ENCODE peak calls at places on chromosomes 4 and X, in four cellular contexts. C, W, O and R are unnamed samples.

GRCh38 chr4:10527438-10527837 is 70.2 kb upstream of the ZNF518B start:
- DNase-seq in C (no peak), O (no peak), W (no peak), R (no peak)

GRCh38 chr4:173074501-173074946 is 94.1 kb upstream of the GALNT7 start:
- DNase-seq in C (peak; percentile 97), O (peak; percentile 90), W (no peak), R (no peak)

GRCh38 chr4:24568425-24568824 is 15.9 kb downstream of the DHX15 start:
- DNase-seq in C (no peak), O (no peak), W (no peak), R (no peak)

GRCh38 chr4:10730019-10730418 is 45.5 kb upstream of the CLNK start:
- DNase-seq in O (no peak), C (no peak), W (no peak), R (no peak)

GRCh38 chrX:121030083-121030482 is 17.3 kb upstream of the GLUD2 start:
- DNase-seq in W (no peak), C (no peak), O (no peak), R (no peak)

GRCh38 chrX:11064851-11065600 is 46.1 kb upstream of the HCCS start:
- DNase-seq in C (peak; percentile 78), W (no peak), O (peak; percentile 3), R (no peak)

GRCh38 chr4:77025643-77026321 is 50.0 kb downstream of the CCNI start:
- DNase-seq in O (peak; percentile 55), W (no peak), C (peak; percentile 76), R (no peak)

GRCh38 chrX:31126205-31126604 is 54.4 kb upstream of the FTHL17 start:
- DNase-seq in W (no peak), C (peak; percentile 81), O (peak; percentile 28), R (no peak)

GRCh38 chrX:21798677-21799219 is 40.7 kb upstream of the MBTPS2 start:
- DNase-seq in W (no peak), O (peak; percentile 59), C (peak; percentile 91), R (no peak)

GRCh38 chrX:69158166-69159040 is 6.8 kb downstream of the PJA1 start:
- DNase-seq in O (peak; percentile 84), W (peak; percentile 53), C (peak; percentile 61), R (no peak)

GRCh38 chrX:114619874-114620273 is 36.0 kb downstream of the HTR2C start:
- DNase-seq in O (peak; percentile 0), C (no peak), W (no peak), R (no peak)

GRCh38 chr4:148444296-148445070 is 2.3 kb upstream of the NR3C2 start:
- DNase-seq in W (peak; percentile 75), C (no peak), O (peak; percentile 5), R (peak; percentile 27)

GRCh38 chrX:136204571-136204970 is 46.6 kb downstream of the MAP7D3 start:
- DNase-seq in C (peak; percentile 61), O (peak; percentile 90), W (no peak), R (no peak)

GRCh38 chr4:8858925-8859210 is 12.8 kb downstream of the HMX1 start:
- DNase-seq in C (no peak), O (no peak), W (no peak), R (no peak)

GRCh38 chrX:130728208-130728607 is 174.8 kb downstream of the ENOX2 start:
- DNase-seq in O (no peak), W (no peak), C (peak; percentile 34), R (no peak)

GRCh38 chr4:83285022-83285387 is 407 bp upstream of the COQ2 start:
- DNase-seq in C (peak; percentile 41), W (no peak), O (peak; percentile 76), R (peak; percentile 6)

GRCh38 chr4:42555828-42556227 is 101.1 kb downstream of the ATP8A1 start:
- DNase-seq in C (peak; percentile 16), W (no peak), O (no peak), R (no peak)

GRCh38 chr4:151962138-151962845 is 201.5 kb upstream of the GATB start:
- DNase-seq in C (no peak), W (no peak), O (no peak), R (no peak)

GRCh38 chr4:41751325-41752061 is 3.0 kb upstream of the PHOX2B start:
- DNase-seq in O (no peak), W (no peak), C (no peak), R (no peak)

GRCh38 chr4:155473420-155474095 is 96.8 kb upstream of the MAP9 start:
- DNase-seq in C (no peak), O (no peak), W (no peak), R (no peak)

GRCh38 chrX:72048515-72049455 is 82.9 kb downstream of the RTL5 start:
- DNase-seq in O (no peak), W (no peak), C (no peak), R (no peak)

GRCh38 chrX:17706676-17707075 is 30.6 kb upstream of the SCML1 start:
- DNase-seq in W (no peak), O (peak; percentile 72), C (peak; percentile 84), R (no peak)

GRCh38 chr4:123672987-123673386 is 276.4 kb downstream of the SPRY1 start:
- DNase-seq in W (no peak), O (peak; percentile 25), C (peak; percentile 74), R (no peak)

GRCh38 chrX:15790766-15791380 is 589 bp downstream of the ZRSR2 start:
- DNase-seq in O (no peak), W (no peak), C (no peak), R (no peak)

GRCh38 chr4:963276-964225 is 9.8 kb downstream of the DGKQ start:
- DNase-seq in W (no peak), C (no peak), O (no peak), R (no peak)

GRCh38 chrX:39814391-39814790 is 283.4 kb downstream of the BCOR start:
- DNase-seq in C (no peak), W (peak; percentile 58), O (no peak), R (peak; percentile 8)

GRCh38 chr4:154602404-154603020 is 9.9 kb downstream of the FGG start:
- DNase-seq in O (no peak), C (peak; percentile 28), W (no peak), R (no peak)

GRCh38 chrX:150574824-150575409 is 6.5 kb downstream of the MTM1 start:
- DNase-seq in W (no peak), C (no peak), O (no peak), R (no peak)

GRCh38 chrX:53374222-53374820 is 48.1 kb downstream of the SMC1A start:
- DNase-seq in O (no peak), W (no peak), C (peak; percentile 8), R (no peak)

GRCh38 chr4:78074747-78075146 is 17.6 kb downstream of the FRAS1 start:
- DNase-seq in W (no peak), O (no peak), C (no peak), R (no peak)

GRCh38 chrX:153984351-153985178 is 12.0 kb downstream of the TMEM187 start:
- DNase-seq in C (no peak), W (no peak), O (no peak), R (no peak)

GRCh38 chrX:153991013-153991580 is 18.5 kb downstream of the TMEM187 start:
- DNase-seq in O (no peak), C (no peak), W (no peak), R (no peak)

GRCh38 chrX:153989971-153990655 is 17.6 kb downstream of the TMEM187 start:
- DNase-seq in C (no peak), O (no peak), W (no peak), R (no peak)

GRCh38 chrX:153992180-153992579 is 19.6 kb downstream of the TMEM187 start:
- DNase-seq in W (no peak), C (no peak), O (no peak), R (no peak)

DNA sequence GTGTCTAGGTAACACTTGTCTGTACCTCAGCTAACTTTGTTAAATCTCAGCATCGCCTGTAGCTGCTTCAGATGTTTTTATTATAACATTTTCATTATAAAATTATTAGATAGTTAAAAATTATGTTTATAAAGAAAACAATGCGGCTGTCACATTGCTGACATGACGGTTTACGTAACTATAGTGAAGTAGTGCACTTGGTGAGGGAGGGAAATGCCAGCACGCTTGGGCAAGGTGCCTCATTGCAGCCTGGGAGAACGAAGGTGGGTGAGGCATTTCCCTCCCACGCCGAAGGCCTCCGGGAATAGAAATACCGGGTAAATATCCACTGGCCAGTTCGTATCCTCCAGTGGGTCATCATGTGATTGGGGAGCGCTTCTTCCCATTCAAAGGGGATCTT is 15.9 kb downstream of the TMEM187 start:
- DNase-seq in O (no peak), C (no peak), W (no peak), R (no peak)
- H3K4me1 ChIP-seq in O (peaks cover 5% of the 10 kb centered on the region), C (no peaks in the 10 kb centered on the region), W (peaks cover 45% of the 10 kb centered on the region), R (peaks cover 18% of the 10 kb centered on the region)

GRCh38 chr4:158008551-158009218 is 164.1 kb downstream of the GASK1B start:
- DNase-seq in O (no peak), W (no peak), C (peak; percentile 86), R (no peak)
- H3K4me1 ChIP-seq in O (peaks cover 9% of the 10 kb centered on the region), W (no peaks in the 10 kb centered on the region), C (peaks cover 29% of the 10 kb centered on the region), R (no peaks in the 10 kb centered on the region)

DNA sequence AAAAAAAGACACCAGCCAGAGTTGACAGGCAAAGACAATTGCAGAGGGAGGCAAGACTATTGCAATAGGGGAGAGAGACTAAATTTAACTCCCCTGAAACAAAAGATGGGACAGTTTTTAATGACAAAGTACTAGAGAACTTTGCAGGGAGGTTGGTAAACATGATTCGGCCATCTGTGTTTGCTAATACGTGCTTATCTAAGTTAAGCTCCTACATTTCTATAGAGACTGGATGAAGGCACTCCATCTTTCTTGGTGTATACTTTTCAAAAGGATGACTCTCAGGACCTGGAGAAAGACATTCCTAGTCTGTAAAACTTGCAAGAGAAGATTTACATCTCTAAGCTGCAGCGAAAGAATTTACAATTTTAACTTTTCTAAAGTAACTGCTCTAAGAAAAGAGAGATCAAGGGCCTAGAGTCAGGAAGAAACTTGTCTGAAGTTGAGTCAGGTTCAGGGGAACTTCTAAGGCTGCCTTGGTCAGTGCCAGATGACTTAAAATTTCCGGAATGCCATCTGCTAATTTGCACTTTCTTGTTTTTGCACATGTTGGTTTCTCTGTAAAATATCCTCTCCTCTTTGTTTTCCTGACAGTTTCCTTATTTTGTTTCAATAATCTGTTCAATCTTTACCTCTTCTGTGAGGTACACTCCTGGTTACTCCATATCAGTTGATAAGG is 10.6 kb downstream of the ADAM29 start:
- DNase-seq in O (no peak), W (no peak), C (no peak), R (no peak)
- H3K4me1 ChIP-seq in O (no peaks in the 10 kb centered on the region), W (no peaks in the 10 kb centered on the region), C (no peaks in the 10 kb centered on the region), R (no peaks in the 10 kb centered on the region)

GRCh38 chr4:80237992-80238391 is 28.5 kb upstream of the FGF5 start:
- DNase-seq in O (peak; percentile 82), W (no peak), C (peak; percentile 97), R (no peak)
- H3K4me1 ChIP-seq in O (peaks cover 5% of the 10 kb centered on the region), W (no peaks in the 10 kb centered on the region), C (peaks cover 53% of the 10 kb centered on the region), R (no peaks in the 10 kb centered on the region)

GRCh38 chrX:46485897-46486296 is 59.3 kb downstream of the ZNF674 start:
- DNase-seq in C (no peak), W (no peak), O (no peak), R (no peak)
- H3K4me1 ChIP-seq in C (no peaks in the 10 kb centered on the region), W (no peaks in the 10 kb centered on the region), O (no peaks in the 10 kb centered on the region), R (no peaks in the 10 kb centered on the region)

DNA sequence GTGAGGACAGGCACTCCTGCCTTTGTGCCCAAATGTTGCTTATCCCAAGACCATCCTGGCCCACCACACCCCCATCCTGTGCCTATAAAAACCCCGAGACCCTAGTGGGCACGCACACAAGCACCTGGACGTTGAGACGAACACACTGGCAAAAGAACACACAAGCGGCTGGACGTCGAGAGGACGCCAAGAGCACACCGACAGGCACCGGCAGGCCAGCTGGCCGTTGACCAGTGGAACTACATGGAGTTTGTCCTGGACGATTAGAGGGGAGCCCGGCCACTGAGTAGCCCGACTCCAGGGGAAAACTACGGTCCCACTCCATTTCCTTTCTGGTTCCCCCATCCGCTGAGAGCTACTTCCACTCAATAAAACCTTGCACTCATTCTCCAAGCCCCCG is 301.7 kb downstream of the PCDH10 start:
- DNase-seq in O (no peak), W (no peak), C (no peak), R (no peak)
- H3K4me1 ChIP-seq in O (no peaks in the 10 kb centered on the region), W (no peaks in the 10 kb centered on the region), C (no peaks in the 10 kb centered on the region), R (no peaks in the 10 kb centered on the region)